ENCODE peak calls at places on chromosomes 11 and 22, in nine cellular contexts. One of them, this sample, is unnamed.

GRCh38 chr11:86079421-86079820 is 10.5 kb upstream of the PICALM start:
- DNase-seq in H54: no peak
- DNase-seq in spleen: no peak
- DNase-seq in AML-193: no peak
- DNase-seq in upper lobe of right lung: no peak
- DNase-seq in stomach: no peak
- DNase-seq in mucosa of descending colon: no peak
- DNase-seq in BJ: no peak
- DNase-seq in stimulated activated CD4-positive, alpha-beta T cell treated with anti-CD3 and anti-CD28 coated beads, Interleukin-4, amount 100 ng/mL, for 24 hours: no peak
- DNase-seq in this sample: no peak

GRCh38 chr11:2142762-2143202 is 3.6 kb upstream of the IGF2 start:
- DNase-seq in H54: peak; percentile 97
- DNase-seq in spleen: no peak
- DNase-seq in AML-193: no peak
- DNase-seq in upper lobe of right lung: no peak
- DNase-seq in stomach: no peak
- DNase-seq in mucosa of descending colon: no peak
- DNase-seq in BJ: no peak
- DNase-seq in stimulated activated CD4-positive, alpha-beta T cell treated with anti-CD3 and anti-CD28 coated beads, Interleukin-4, amount 100 ng/mL, for 24 hours: peak; percentile 72
- DNase-seq in this sample: no peak

GRCh38 chr11:69078930-69079607 is 30.3 kb downstream of the TPCN2 start:
- DNase-seq in H54: no peak
- DNase-seq in spleen: no peak
- DNase-seq in AML-193: no peak
- DNase-seq in upper lobe of right lung: no peak
- DNase-seq in stomach: no peak
- DNase-seq in mucosa of descending colon: no peak
- DNase-seq in BJ: no peak
- DNase-seq in stimulated activated CD4-positive, alpha-beta T cell treated with anti-CD3 and anti-CD28 coated beads, Interleukin-4, amount 100 ng/mL, for 24 hours: no peak
- DNase-seq in this sample: no peak

GRCh38 chr22:50189184-50189848 is 3.6 kb downstream of the TRABD start:
- DNase-seq in H54: no peak
- DNase-seq in spleen: peak; percentile 87
- DNase-seq in AML-193: no peak
- DNase-seq in upper lobe of right lung: no peak
- DNase-seq in stomach: peak; percentile 68
- DNase-seq in mucosa of descending colon: peak; percentile 86
- DNase-seq in BJ: no peak
- DNase-seq in stimulated activated CD4-positive, alpha-beta T cell treated with anti-CD3 and anti-CD28 coated beads, Interleukin-4, amount 100 ng/mL, for 24 hours: no peak
- DNase-seq in this sample: peak; percentile 79

GRCh38 chr11:57116654-57117053 is 65.1 kb upstream of the LRRC55 start:
- DNase-seq in H54: no peak
- DNase-seq in spleen: no peak
- DNase-seq in AML-193: peak; percentile 16
- DNase-seq in upper lobe of right lung: no peak
- DNase-seq in stomach: peak; percentile 29
- DNase-seq in mucosa of descending colon: no peak
- DNase-seq in BJ: no peak
- DNase-seq in stimulated activated CD4-positive, alpha-beta T cell treated with anti-CD3 and anti-CD28 coated beads, Interleukin-4, amount 100 ng/mL, for 24 hours: peak; percentile 4
- DNase-seq in this sample: peak; percentile 36

GRCh38 chr11:110182886-110183285 is 89.7 kb downstream of the ZC3H12C start:
- DNase-seq in H54: peak; percentile 30
- DNase-seq in spleen: no peak
- DNase-seq in AML-193: no peak
- DNase-seq in upper lobe of right lung: no peak
- DNase-seq in stomach: no peak
- DNase-seq in mucosa of descending colon: no peak
- DNase-seq in BJ: no peak
- DNase-seq in stimulated activated CD4-positive, alpha-beta T cell treated with anti-CD3 and anti-CD28 coated beads, Interleukin-4, amount 100 ng/mL, for 24 hours: no peak
- DNase-seq in this sample: no peak

GRCh38 chr11:77072851-77073327 is 6.1 kb downstream of the CAPN5 start:
- DNase-seq in H54: no peak
- DNase-seq in spleen: no peak
- DNase-seq in AML-193: no peak
- DNase-seq in upper lobe of right lung: no peak
- DNase-seq in stomach: peak; percentile 24
- DNase-seq in mucosa of descending colon: no peak
- DNase-seq in BJ: no peak
- DNase-seq in stimulated activated CD4-positive, alpha-beta T cell treated with anti-CD3 and anti-CD28 coated beads, Interleukin-4, amount 100 ng/mL, for 24 hours: no peak
- DNase-seq in this sample: no peak

GRCh38 chr11:56497010-56497409 is 5.8 kb upstream of the OR5M8 start:
- DNase-seq in H54: no peak
- DNase-seq in spleen: peak; percentile 71
- DNase-seq in AML-193: no peak
- DNase-seq in upper lobe of right lung: no peak
- DNase-seq in stomach: no peak
- DNase-seq in mucosa of descending colon: peak; percentile 48
- DNase-seq in BJ: no peak
- DNase-seq in stimulated activated CD4-positive, alpha-beta T cell treated with anti-CD3 and anti-CD28 coated beads, Interleukin-4, amount 100 ng/mL, for 24 hours: no peak
- DNase-seq in this sample: no peak

GRCh38 chr11:94507485-94507884 is 4.8 kb upstream of the C11orf97 start:
- DNase-seq in H54: no peak
- DNase-seq in spleen: no peak
- DNase-seq in AML-193: no peak
- DNase-seq in upper lobe of right lung: no peak
- DNase-seq in stomach: no peak
- DNase-seq in mucosa of descending colon: no peak
- DNase-seq in BJ: no peak
- DNase-seq in stimulated activated CD4-positive, alpha-beta T cell treated with anti-CD3 and anti-CD28 coated beads, Interleukin-4, amount 100 ng/mL, for 24 hours: no peak
- DNase-seq in this sample: no peak

This sample was measured in pancreas.